ENCODE peak calls at places on chromosomes 16 and 17, in five cellular contexts. Y, O, B, U and M are unnamed samples.

GRCh38 chr16:51994597-51994996 is 552.3 kb downstream of the TOX3 start:
- DNase-seq in Y (no peak), O (no peak), B (no peak), U (no peak), M (peak)

GRCh38 chr17:44918006-44918405 is 2.7 kb upstream of the GFAP start:
- DNase-seq in Y (no peak), O (peak), B (no peak), U (no peak), M (no peak)

GRCh38 chr16:59210955-59211541 is 476.9 kb upstream of the GOT2 start:
- DNase-seq in Y (no peak), O (no peak), B (no peak), U (no peak), M (no peak)

GRCh38 chr17:38600416-38600815 is 5.3 kb downstream of the SRCIN1 start:
- DNase-seq in Y (no peak), O (no peak), B (no peak), U (no peak), M (no peak)

GRCh38 chr17:60102632-60103047 is 23.9 kb upstream of the HEATR6 start:
- DNase-seq in Y (no peak), O (peak), B (no peak), U (peak), M (peak)

GRCh38 chr16:57444711-57445110 is 2.5 kb downstream of the CIAPIN1 start:
- DNase-seq in Y (no peak), O (no peak), B (no peak), U (no peak), M (no peak)

GRCh38 chr17:80117491-80118401 is 16.4 kb downstream of the GAA start:
- DNase-seq in Y (no peak), O (no peak), B (no peak), U (no peak), M (no peak)

GRCh38 chr17:34423978-34424813 is 61.2 kb upstream of the CCL1 start:
- DNase-seq in Y (no peak), O (no peak), B (no peak), U (no peak), M (no peak)

GRCh38 chr17:9768381-9768934 is 22.9 kb downstream of the DHRS7C start:
- DNase-seq in Y (peak), O (no peak), B (no peak), U (no peak), M (no peak)

GRCh38 chr17:73909156-73909555 is 264.9 kb upstream of the SDK2 start:
- DNase-seq in Y (no peak), O (no peak), B (no peak), U (no peak), M (no peak)

GRCh38 chr16:85046957-85047866 is 19.6 kb downstream of the KIAA0513 start:
- DNase-seq in Y (no peak), O (peak), B (no peak), U (no peak), M (no peak)

GRCh38 chr16:69113216-69113615 is 7.8 kb downstream of the HAS3 start:
- DNase-seq in Y (no peak), O (no peak), B (peak), U (no peak), M (no peak)

GRCh38 chr17:10460062-10460461 is 9.3 kb downstream of the MYH4 start:
- DNase-seq in Y (no peak), O (no peak), B (no peak), U (no peak), M (no peak)